ENCODE peak calls at places on chromosome 12, in seven cellular contexts. X, F, V, B, L, J and G are unnamed samples.

GRCh38 chr12:57476162-57476992 is 3.3 kb downstream of the ARHGAP9 start:
- DNase-seq in X (no peak), F (no peak), V (no peak), B (no peak), L (no peak), J (no peak), G (no peak)

GRCh38 chr12:124501827-124502226 is 65.6 kb downstream of the NCOR2 start:
- DNase-seq in X (no peak), F (no peak), V (no peak), B (no peak), L (no peak), J (no peak), G (no peak)

GRCh38 chr12:75909714-75910451 is 121.7 kb downstream of the PHLDA1 start:
- DNase-seq in X (no peak), F (no peak), V (no peak), B (no peak), L (no peak), J (no peak), G (no peak)

GRCh38 chr12:57092529-57092862 is 3.6 kb downstream of the NAB2 start:
- DNase-seq in X (no peak), F (no peak), V (no peak), B (no peak), L (no peak), J (no peak), G (no peak)

GRCh38 chr12:52832960-52833905 is 878 bp downstream of the KRT79 start:
- DNase-seq in X (no peak), F (no peak), V (no peak), B (no peak), L (no peak), J (no peak), G (no peak)

GRCh38 chr12:43308776-43309175 is 243.2 kb downstream of the ADAMTS20 start:
- DNase-seq in X (no peak), F (no peak), V (no peak), B (no peak), L (no peak), J (no peak), G (no peak)

GRCh38 chr12:56528836-56529235 is 7.2 kb downstream of the RBMS2 start:
- DNase-seq in X (no peak), F (no peak), V (no peak), B (no peak), L (no peak), J (no peak), G (no peak)

GRCh38 chr12:78431931-78432330 is 432.6 kb upstream of the SYT1 start:
- DNase-seq in X (no peak), F (no peak), V (no peak), B (peak), L (no peak), J (no peak), G (no peak)

GRCh38 chr12:28937196-28937595 is 211.9 kb upstream of the FAR2 start:
- DNase-seq in X (no peak), F (no peak), V (no peak), B (peak), L (no peak), J (no peak), G (no peak)

GRCh38 chr12:89384050-89384749 is 31.9 kb upstream of the DUSP6 start:
- DNase-seq in X (no peak), F (no peak), V (peak), B (peak), L (peak), J (peak), G (no peak)

GRCh38 chr12:52945389-52946232 is 3.3 kb upstream of the KRT18 start:
- DNase-seq in X (no peak), F (no peak), V (no peak), B (peak), L (peak), J (peak), G (no peak)

GRCh38 chr12:78191611-78192010 is 360.9 kb downstream of the NAV3 start:
- DNase-seq in X (no peak), F (no peak), V (no peak), B (peak), L (no peak), J (no peak), G (no peak)

GRCh38 chr12:122687091-122687490 is 16.1 kb downstream of the HCAR2 start:
- DNase-seq in X (no peak), F (no peak), V (no peak), B (no peak), L (no peak), J (peak), G (no peak)

GRCh38 chr12:86772688-86773087 is 516.5 kb upstream of the MGAT4C start:
- DNase-seq in X (no peak), F (no peak), V (no peak), B (peak), L (no peak), J (no peak), G (no peak)

GRCh38 chr12:53493610-53494391 is 5.5 kb downstream of the MAP3K12 start:
- DNase-seq in X (no peak), F (no peak), V (peak), B (no peak), L (peak), J (no peak), G (no peak)

GRCh38 chr12:131867891-131868675 is 26.3 kb upstream of the ULK1 start:
- DNase-seq in X (no peak), F (no peak), V (no peak), B (peak), L (no peak), J (no peak), G (no peak)

GRCh38 chr12:64722835-64723234 is 36.4 kb downstream of the GNS start:
- DNase-seq in X (no peak), F (no peak), V (no peak), B (no peak), L (no peak), J (no peak), G (no peak)

GRCh38 chr12:53180931-53181645 is 363 bp upstream of the CSAD start:
- DNase-seq in X (no peak), F (peak), V (peak), B (peak), L (peak), J (peak), G (peak)

GRCh38 chr12:14710632-14711324 is 14.4 kb upstream of the GUCY2C start:
- DNase-seq in X (no peak), F (no peak), V (peak), B (no peak), L (peak), J (no peak), G (no peak)

GRCh38 chr12:72057330-72057911 is 118.8 kb downstream of the TPH2 start:
- DNase-seq in X (no peak), F (no peak), V (no peak), B (no peak), L (no peak), J (no peak), G (no peak)

GRCh38 chr12:56007892-56008471 is 10.9 kb downstream of the SUOX start:
- DNase-seq in X (no peak), F (no peak), V (no peak), B (peak), L (no peak), J (no peak), G (no peak)

GRCh38 chr12:56581418-56582145 is 48.5 kb downstream of the BAZ2A start:
- DNase-seq in X (no peak), F (no peak), V (no peak), B (no peak), L (no peak), J (no peak), G (no peak)

GRCh38 chr12:52432559-52433207 is 1.5 kb downstream of the KRT75 start:
- DNase-seq in X (no peak), F (no peak), V (no peak), B (no peak), L (no peak), J (no peak), G (peak)

GRCh38 chr12:2959194-2959507 is at the start of gene TEAD4:
- DNase-seq in X (no peak), F (peak), V (peak), B (peak), L (peak), J (peak), G (no peak)

GRCh38 chr12:91126516-91126915 is 15.2 kb upstream of the LUM start:
- DNase-seq in X (no peak), F (no peak), V (peak), B (peak), L (no peak), J (no peak), G (no peak)

GRCh38 chr12:124240493-124240892 is 54.4 kb upstream of the RFLNA start:
- DNase-seq in X (no peak), F (no peak), V (no peak), B (peak), L (peak), J (no peak), G (no peak)

GRCh38 chr12:90611048-90611447 is 343.9 kb downstream of the CCER1 start:
- DNase-seq in X (no peak), F (no peak), V (no peak), B (no peak), L (no peak), J (no peak), G (no peak)

GRCh38 chr12:108734200-108734906 is 3.0 kb upstream of the CORO1C start:
- DNase-seq in X (peak), F (no peak), V (no peak), B (peak), L (no peak), J (no peak), G (no peak)

GRCh38 chr12:3036901-3037600 is 40.1 kb upstream of the TSPAN9 start:
- DNase-seq in X (no peak), F (no peak), V (no peak), B (no peak), L (no peak), J (no peak), G (no peak)

GRCh38 chr12:71282925-71283324 is 125.1 kb upstream of the TSPAN8 start:
- DNase-seq in X (no peak), F (no peak), V (no peak), B (no peak), L (no peak), J (no peak), G (no peak)

GRCh38 chr12:99271071-99271470 is 376.5 kb upstream of the GARIN6 start:
- DNase-seq in X (no peak), F (no peak), V (no peak), B (no peak), L (no peak), J (no peak), G (no peak)

GRCh38 chr12:59040651-59041050 is 120.3 kb upstream of the LRIG3 start:
- DNase-seq in X (no peak), F (peak), V (no peak), B (peak), L (peak), J (no peak), G (no peak)

GRCh38 chr12:87813476-87814234 is 215.5 kb downstream of the C12orf50 start:
- DNase-seq in X (no peak), F (no peak), V (no peak), B (peak), L (no peak), J (no peak), G (no peak)

GRCh38 chr12:119068129-119068856 is 87.0 kb downstream of the SRRM4 start:
- DNase-seq in X (no peak), F (no peak), V (no peak), B (no peak), L (no peak), J (no peak), G (no peak)

GRCh38 chr12:76308866-76309265 is 39.3 kb downstream of the BBS10 start:
- DNase-seq in X (no peak), F (no peak), V (no peak), B (no peak), L (no peak), J (no peak), G (no peak)

GRCh38 chr12:55972906-55973597 is 826 bp upstream of the RAB5B start:
- DNase-seq in X (no peak), F (no peak), V (no peak), B (no peak), L (no peak), J (no peak), G (no peak)

GRCh38 chr12:94676011-94676709 is 25.8 kb upstream of the TMCC3 start:
- DNase-seq in X (no peak), F (no peak), V (peak), B (no peak), L (no peak), J (peak), G (no peak)
- H3K27ac ChIP-seq in X (no peak), F (no peak), V (no peak), B (no peak), L (no peak), J (peak), G (peak)

DNA sequence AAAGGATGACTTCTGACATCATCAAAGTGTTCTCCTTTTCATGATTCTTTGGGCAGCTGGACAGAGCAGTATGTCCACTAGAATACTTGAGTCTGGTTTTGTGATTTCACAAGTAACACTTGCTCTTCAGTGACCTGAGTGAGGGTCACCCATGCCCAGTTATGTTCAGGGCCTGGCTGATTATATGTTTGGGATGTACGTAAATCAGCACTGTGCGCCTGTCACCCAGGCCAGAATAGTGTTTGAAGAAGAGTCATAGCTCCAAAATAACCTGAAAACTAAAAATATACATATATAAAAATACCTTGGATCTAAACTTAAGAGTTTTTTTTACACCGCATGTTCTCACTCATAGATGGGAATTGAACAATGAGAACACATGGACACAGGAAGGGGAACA is 3.8 kb downstream of the BICD1 start:
- DNase-seq in X (no peak), F (no peak), V (no peak), B (no peak), L (no peak), J (no peak), G (no peak)
- H3K4me3 ChIP-seq in X (no peak), F (no peak), V (no peak), B (peak), L (peak), J (no peak), G (no peak)

GRCh38 chr12:117126335-117126734 is 27.1 kb upstream of the TESC start:
- DNase-seq in X (no peak), F (no peak), V (no peak), B (no peak), L (no peak), J (no peak), G (no peak)

GRCh38 chr12:117127933-117128823 is 29.0 kb upstream of the TESC start:
- DNase-seq in X (no peak), F (no peak), V (no peak), B (no peak), L (no peak), J (no peak), G (no peak)

GRCh38 chr12:117125769-117126168 is 26.6 kb upstream of the TESC start:
- DNase-seq in X (no peak), F (no peak), V (no peak), B (no peak), L (no peak), J (no peak), G (no peak)

GRCh38 chr12:117124421-117125274 is 25.4 kb upstream of the TESC start:
- DNase-seq in X (no peak), F (no peak), V (no peak), B (peak), L (no peak), J (no peak), G (no peak)

DNA sequence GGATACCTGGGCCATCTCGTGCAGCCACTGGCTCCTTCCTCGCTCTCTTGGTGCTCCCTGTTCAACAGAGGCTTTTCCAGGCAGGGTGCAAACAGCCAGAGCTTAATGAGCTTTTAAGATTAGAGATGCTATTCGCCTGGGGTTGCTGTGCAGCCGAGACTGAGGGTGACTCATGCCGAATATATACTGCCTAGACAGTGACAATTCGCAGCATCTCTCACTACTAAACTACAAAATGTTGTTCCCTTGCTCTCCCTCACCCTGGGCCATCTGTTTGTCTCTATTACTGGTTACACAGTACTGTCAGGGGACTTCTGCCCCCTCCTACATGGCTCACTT is 26.0 kb upstream of the TESC start:
- DNase-seq in X (no peak), F (no peak), V (no peak), B (peak), L (no peak), J (no peak), G (no peak)
- H3K27ac ChIP-seq in X (no peak), F (no peak), V (no peak), B (no peak), L (no peak), J (no peak), G (no peak)

GRCh38 chr12:128766738-128767501 is 56.8 kb downstream of the SLC15A4 start:
- DNase-seq in X (no peak), F (no peak), V (no peak), B (no peak), L (no peak), J (no peak), G (no peak)
- H3K4me3 ChIP-seq in X (no peak), F (no peak), V (no peak), B (no peak), L (no peak), J (no peak), G (no peak)

DNA sequence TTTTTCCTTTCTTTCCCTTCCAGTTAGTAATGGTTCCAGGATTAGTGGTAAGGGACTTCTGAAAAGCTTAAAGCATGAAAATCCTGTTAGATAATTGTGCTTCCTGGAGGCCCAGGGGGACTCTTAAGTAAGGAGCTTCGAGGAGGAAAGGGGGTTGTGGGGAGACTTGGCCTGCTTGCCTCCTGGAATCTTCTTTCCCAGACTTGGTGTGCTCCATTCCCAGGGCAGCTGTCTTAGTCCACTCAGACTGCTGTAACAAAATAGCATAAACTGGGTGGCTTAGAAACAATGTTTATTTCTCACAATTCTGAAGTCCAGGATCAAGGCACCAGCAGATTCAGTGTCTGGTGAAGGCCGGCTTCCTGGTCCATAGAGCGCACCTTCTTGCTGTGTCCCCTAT is 243.0 kb upstream of the PWP1 start:
- DNase-seq in X (no peak), F (no peak), V (no peak), B (peak), L (peak), J (no peak), G (no peak)
- H3K27ac ChIP-seq in X (no peak), F (no peak), V (no peak), B (no peak), L (no peak), J (no peak), G (no peak)

GRCh38 chr12:46389130-46389616 is 16.6 kb upstream of the SLC38A2 start:
- DNase-seq in X (no peak), F (no peak), V (no peak), B (peak), L (no peak), J (no peak), G (peak)
- H3K4me3 ChIP-seq in X (no peak), F (no peak), V (no peak), B (peak), L (no peak), J (no peak), G (peak)

GRCh38 chr12:120653611-120654010 is 13.2 kb downstream of the CABP1 start:
- DNase-seq in X (no peak), F (no peak), V (no peak), B (no peak), L (no peak), J (no peak), G (no peak)
- H3K27ac ChIP-seq in X (peak), F (no peak), V (peak), B (no peak), L (no peak), J (no peak), G (peak)

GRCh38 chr12:51392556-51393237 is 1.5 kb upstream of the GALNT6 start:
- DNase-seq in X (no peak), F (peak), V (no peak), B (peak), L (peak), J (no peak), G (peak)
- H3K4me3 ChIP-seq in X (peak), F (no peak), V (no peak), B (peak), L (peak), J (no peak), G (peak)

GRCh38 chr12:49648722-49649032 is 25.3 kb downstream of the PRPF40B start:
- DNase-seq in X (no peak), F (no peak), V (no peak), B (no peak), L (no peak), J (no peak), G (no peak)
- H3K27ac ChIP-seq in X (no peak), F (no peak), V (peak), B (no peak), L (no peak), J (peak), G (peak)

GRCh38 chr12:8912910-8913309 is 1.4 kb upstream of the PHC1 start:
- DNase-seq in X (no peak), F (no peak), V (no peak), B (peak), L (peak), J (no peak), G (no peak)
- H3K4me3 ChIP-seq in X (peak), F (no peak), V (no peak), B (peak), L (peak), J (no peak), G (peak)